ENCODE peak calls at places on chromosomes 12 and 14, in seven cellular contexts. M is mucosa of descending colon; T is AG20443; U is activated naive CD8-positive, alpha-beta T cell treated with anti-CD3 and anti-CD28 coated beads, Interleukin-2, amount 50 U/mL, for 16 hours; I is fibroblast of pulmonary artery; H is OCI-LY7; B is hepatocyte. E is an unnamed sample.
A peak's percentile ranks its signal among the peaks of the same experiment; 100 is the strongest.

GRCh38 chr14:61197416-61197815 is 83.7 kb downstream of the TMEM30B start:
- DNase-seq in B (no peak), T (no peak), U (no peak), H (no peak), I (no peak), M (no peak), E (no peak)

GRCh38 chr12:102756564-102756963 is 160.5 kb downstream of the PAH start:
- DNase-seq in B (no peak), I (no peak), U (no peak), H (no peak), T (no peak), M (no peak), E (no peak)

GRCh38 chr12:106585862-106586534 is 3.2 kb downstream of the RFX4 start:
- DNase-seq in H (no peak), B (peak; percentile 27), M (no peak), T (no peak), U (no peak), I (no peak), E (no peak)

GRCh38 chr12:111767362-111768158 is 827 bp downstream of the ALDH2 start:
- DNase-seq in T (peak; percentile 48), H (no peak), M (peak; percentile 74), I (no peak), U (no peak), B (peak; percentile 60), E (no peak)

GRCh38 chr12:41345071-41345470 is 157.0 kb downstream of the PDZRN4 start:
- DNase-seq in T (no peak), I (no peak), B (no peak), M (no peak), U (no peak), H (no peak), E (no peak)

GRCh38 chr14:69953266-69953905 is 74.2 kb downstream of the SMOC1 start:
- DNase-seq in U (no peak), B (no peak), I (no peak), T (no peak), H (no peak), M (no peak), E (no peak)

GRCh38 chr12:67759829-67760228 is 111.3 kb downstream of the DYRK2 start:
- DNase-seq in I (no peak), H (no peak), B (no peak), T (no peak), M (no peak), U (no peak), E (no peak)

GRCh38 chr12:50070314-50071060 is 13.1 kb downstream of the ASIC1 start:
- DNase-seq in I (peak; percentile 92), M (peak; percentile 68), H (peak; percentile 79), U (no peak), T (peak; percentile 83), B (peak; percentile 90), E (peak; percentile 86)

GRCh38 chr12:105419606-105420005 is 89.1 kb downstream of the C12orf75 start:
- DNase-seq in H (no peak), I (no peak), B (no peak), M (no peak), T (no peak), U (no peak), E (no peak)

GRCh38 chr12:104154806-104155205 is 16.8 kb upstream of the NFYB start:
- DNase-seq in U (no peak), I (no peak), T (no peak), B (no peak), M (no peak), H (no peak), E (no peak)

GRCh38 chr12:113857371-113857770 is 108.8 kb downstream of the RBM19 start:
- DNase-seq in U (no peak), M (no peak), I (no peak), B (no peak), T (no peak), H (no peak), E (no peak)

GRCh38 chr12:55724226-55724939 is 4.2 kb downstream of the RDH5 start:
- DNase-seq in U (no peak), B (peak; percentile 79), I (peak; percentile 74), M (peak; percentile 78), H (peak; percentile 78), T (no peak), E (peak; percentile 68)

GRCh38 chr12:55652352-55652751 is 15.7 kb downstream of the OR10P1 start:
- DNase-seq in B (no peak), U (no peak), I (no peak), T (no peak), H (no peak), M (no peak), E (no peak)

GRCh38 chr12:25942709-25943108 is 15.8 kb upstream of the RASSF8 start:
- DNase-seq in M (no peak), T (peak; percentile 40), U (no peak), H (no peak), B (no peak), I (no peak), E (no peak)

GRCh38 chr12:666766-667308 is 3.6 kb upstream of the NINJ2 start:
- DNase-seq in T (no peak), H (no peak), M (no peak), I (no peak), U (no peak), B (no peak), E (no peak)

GRCh38 chr12:19498099-19498498 is 58.8 kb downstream of the AEBP2 start:
- DNase-seq in I (no peak), B (no peak), H (no peak), M (no peak), T (no peak), U (no peak), E (no peak)

GRCh38 chr14:35420036-35420811 is 15.7 kb upstream of the NFKBIA start:
- DNase-seq in M (no peak), H (no peak), T (peak; percentile 75), I (peak; percentile 59), B (no peak), U (no peak), E (no peak)

E was measured in HT-29.